ENCODE peak calls at places on chromosomes 3 and 15, in eight cellular contexts. S is right lobe of liver, C is K562, K is stomach, L is left lung, V is kidney epithelial cell, M is PC-9, T is pancreas. G is an unnamed sample.

GRCh38 chr3:64873400-64873799 is 185.6 kb upstream of the ADAMTS9 start:
- DNase-seq in M (peak), S (no peak), V (no peak), L (no peak), C (peak), K (no peak), T (no peak), G (no peak)

GRCh38 chr3:24226402-24226801 is 268.2 kb downstream of the THRB start:
- DNase-seq in S (no peak), C (no peak), M (no peak), K (no peak), L (no peak), T (no peak), V (no peak), G (no peak)

GRCh38 chr3:46865034-46865507 is 1.8 kb upstream of the MYL3 start:
- DNase-seq in V (no peak), L (peak), T (peak), K (no peak), C (no peak), M (no peak), S (no peak), G (no peak)

GRCh38 chr15:77276943-77277342 is 143.0 kb downstream of the PEAK1 start:
- DNase-seq in K (no peak), C (no peak), L (no peak), V (no peak), T (no peak), M (no peak), S (no peak), G (no peak)

GRCh38 chr3:184620101-184620798 is 58.7 kb downstream of the EPHB3 start:
- DNase-seq in M (no peak), S (no peak), K (no peak), V (no peak), C (peak), L (no peak), T (no peak), G (no peak)

GRCh38 chr15:89472785-89473256 is 23.6 kb downstream of the RHCG start:
- DNase-seq in C (peak), M (peak), S (peak), K (peak), T (peak), V (no peak), L (peak), G (no peak)

GRCh38 chr3:59535791-59536221 is 486.0 kb upstream of the CFAP20DC start:
- DNase-seq in M (no peak), L (no peak), V (no peak), C (no peak), T (no peak), K (no peak), S (no peak), G (no peak)

GRCh38 chr15:55552926-55553325 is 35.2 kb downstream of the PYGO1 start:
- DNase-seq in M (no peak), L (no peak), S (no peak), V (no peak), T (no peak), K (no peak), C (no peak), G (no peak)

GRCh38 chr15:45097466-45097865 is 16.5 kb downstream of the DUOX2 start:
- DNase-seq in V (no peak), T (no peak), K (no peak), M (no peak), S (no peak), C (no peak), L (peak), G (no peak)

DNA sequence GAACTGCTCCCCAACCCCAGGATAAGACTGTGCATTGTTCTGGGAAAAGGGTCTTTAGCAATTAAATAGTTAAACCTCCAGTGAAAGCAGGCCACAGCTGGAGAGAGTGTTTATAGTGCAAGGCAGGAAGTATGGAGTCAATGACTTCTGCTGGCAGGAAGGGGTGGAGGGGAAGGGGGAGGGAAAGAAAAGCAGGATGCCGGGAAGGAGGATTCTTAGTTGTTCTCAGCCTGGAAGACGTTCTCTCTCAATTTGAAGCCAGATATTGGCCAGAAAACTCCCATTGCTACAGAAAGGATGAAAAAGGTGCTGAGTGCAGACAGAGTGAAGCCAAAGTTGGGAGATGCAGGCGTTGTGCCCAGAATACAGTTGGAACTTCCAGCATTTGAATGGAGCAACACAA is 35.7 kb upstream of the ACTL6A start:
- DNase-seq in K (no peak), M (no peak), V (peak), C (no peak), S (no peak), T (no peak), L (peak), G (no peak)
- H3K4me3 ChIP-seq in K (peak), M (no peak), V (no peak), C (no peak), S (no peak), T (no peak), L (no peak), G (no peak)

GRCh38 chr3:51245871-51246270 is 139.2 kb upstream of the MANF start:
- DNase-seq in M (peak), T (no peak), L (no peak), K (no peak), S (no peak), V (no peak), C (no peak), G (no peak)

GRCh38 chr3:51242939-51243338 is 142.2 kb upstream of the MANF start:
- DNase-seq in L (no peak), T (no peak), S (no peak), K (no peak), M (no peak), C (no peak), V (no peak), G (no peak)

DNA sequence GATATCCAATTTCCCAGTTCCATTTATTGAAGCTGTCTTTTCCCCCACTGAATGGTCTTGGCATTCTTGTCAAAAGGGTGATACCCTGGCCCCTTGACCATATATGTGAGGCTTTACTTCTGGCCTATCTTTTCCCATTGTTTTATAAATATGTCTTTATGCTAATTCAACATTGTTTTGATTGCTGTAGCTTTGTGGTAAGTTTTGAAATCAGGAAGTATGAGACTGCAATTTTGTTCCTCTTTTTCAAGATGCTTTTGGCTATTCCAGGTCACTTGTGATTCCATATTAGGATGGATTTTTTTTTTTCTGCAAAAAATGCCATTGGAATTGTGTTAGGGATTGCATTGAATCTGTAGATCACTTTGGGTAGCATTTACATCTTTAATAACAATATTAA is 141.2 kb upstream of the MANF start:
- DNase-seq in K (no peak), M (no peak), T (no peak), S (no peak), L (no peak), V (no peak), C (no peak), G (no peak)
- TF ChIP-seq CTCF in K (no peak), M (no peak), T (no peak), S (no peak), L (no peak), V (no peak), C (no peak), G (no peak)

DNA sequence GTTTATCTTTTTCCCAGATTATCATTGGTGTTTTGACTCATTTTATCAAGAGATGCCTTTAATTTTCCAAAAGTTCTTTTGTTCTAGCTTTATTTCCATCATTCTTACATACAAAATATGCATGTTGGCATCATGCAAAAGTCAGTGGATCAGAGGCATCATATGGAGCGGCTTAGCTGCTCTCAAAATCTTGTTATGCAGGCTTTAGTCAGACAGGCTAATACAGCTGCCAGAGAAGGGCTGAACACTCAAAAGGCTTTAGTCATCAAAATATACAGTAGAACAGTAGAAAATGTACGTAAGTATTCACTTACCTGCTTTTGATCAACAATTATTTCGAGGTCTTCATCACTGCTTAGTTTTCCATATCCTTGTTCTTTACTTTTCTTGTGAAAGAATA is 65.5 kb downstream of the PEX5L start:
- DNase-seq in C (no peak), M (no peak), S (no peak), T (no peak), L (no peak), V (no peak), K (no peak), G (no peak)
- H3K4me3 ChIP-seq in C (no peak), M (no peak), S (no peak), T (no peak), L (no peak), V (no peak), K (no peak), G (no peak)

GRCh38 chr15:33112541-33113105 is 81.9 kb downstream of the FMN1 start:
- DNase-seq in C (no peak), S (no peak), M (no peak), T (no peak), K (no peak), V (no peak), L (no peak), G (no peak)
- TF ChIP-seq CTCF in C (no peak), S (no peak), M (no peak), T (no peak), K (no peak), V (no peak), L (no peak), G (no peak)

DNA sequence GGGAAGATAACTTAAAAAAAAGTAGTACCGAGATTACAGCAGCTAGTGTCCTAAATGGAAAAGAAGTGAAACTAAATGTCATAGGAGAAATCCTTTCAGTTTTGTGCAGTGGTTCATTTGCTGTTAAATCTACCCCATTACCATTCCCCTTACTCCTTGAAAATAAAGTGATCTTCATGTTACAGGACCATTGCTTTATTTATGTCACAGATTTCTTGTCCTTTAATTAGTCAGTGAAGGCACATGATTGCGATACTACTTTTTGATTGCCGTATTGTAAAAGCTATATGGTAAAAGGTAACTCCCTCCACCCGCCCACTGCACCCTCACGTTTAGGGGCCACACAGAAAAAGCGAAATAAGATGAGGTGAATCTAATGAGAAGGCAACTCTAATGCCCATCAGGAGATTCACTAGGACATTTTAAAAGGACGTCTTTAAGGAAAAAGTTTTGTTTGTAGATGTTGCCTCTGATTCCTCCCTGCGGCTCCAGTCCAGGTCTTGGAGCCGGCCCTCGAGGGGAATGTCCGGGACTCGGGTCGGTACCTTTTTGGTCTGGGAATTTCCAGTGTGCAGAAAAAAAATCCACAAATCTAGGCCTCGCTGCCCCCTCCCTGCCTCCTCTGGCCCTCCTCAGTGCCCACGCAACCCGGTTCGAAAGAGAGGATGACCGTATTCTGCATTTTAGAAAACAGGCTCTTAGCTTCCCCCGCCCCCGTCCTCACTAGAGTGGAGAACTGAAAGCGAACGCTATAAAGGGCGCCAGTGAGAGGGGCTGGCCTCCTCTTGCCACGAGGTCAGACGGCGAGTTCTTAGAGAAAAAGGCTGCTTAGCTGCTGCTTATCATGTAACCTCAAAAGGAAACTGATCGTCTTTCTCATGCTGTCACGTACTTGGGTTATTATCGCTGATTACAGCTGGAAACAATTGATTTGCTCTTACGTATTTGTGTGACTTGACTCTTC is 21.8 kb upstream of the NFKBIZ start:
- DNase-seq in C (peak), S (peak), L (peak), M (peak), K (peak), V (peak), T (peak), G (peak)
- H3K4me3 ChIP-seq in C (peak), S (peak), L (peak), M (peak), K (peak), V (peak), T (peak), G (peak)